ENCODE peak calls at places on chromosomes 1 and 21, in four cellular contexts. Y is psoas muscle, R is AG04450, J is foreskin fibroblast. K is an unnamed sample.

GRCh38 chr1:26666855-26667254 is 29.0 kb upstream of the ARID1A start:
- DNase-seq in Y (no peak), J (peak; percentile 40), R (no peak), K (no peak)

GRCh38 chr1:228803421-228803820 is 68.1 kb downstream of the RHOU start:
- DNase-seq in J (no peak), Y (no peak), R (no peak), K (no peak)

GRCh38 chr1:172851871-172852270 is 193.0 kb downstream of the FASLG start:
- DNase-seq in R (no peak), Y (no peak), J (no peak), K (no peak)

GRCh38 chr1:10629091-10629815 is 154.5 kb downstream of the PEX14 start:
- DNase-seq in R (no peak), Y (peak; percentile 47), J (no peak), K (no peak)

GRCh38 chr1:184877992-184878391 is 96.3 kb downstream of the NIBAN1 start:
- DNase-seq in Y (no peak), R (no peak), J (no peak), K (no peak)

GRCh38 chr1:221331263-221332183 is 410.4 kb downstream of the DUSP10 start:
- DNase-seq in R (no peak), J (no peak), Y (no peak), K (no peak)

GRCh38 chr1:216422821-216423529 is at the start of gene USH2A:
- DNase-seq in J (no peak), Y (no peak), R (no peak), K (no peak)

GRCh38 chr1:97824200-97824599 is 96.6 kb downstream of the DPYD start:
- DNase-seq in Y (no peak), J (no peak), R (no peak), K (no peak)

GRCh38 chr21:25871566-25871965 is 136.8 kb downstream of the GABPA start:
- DNase-seq in Y (no peak), J (no peak), R (no peak), K (no peak)

GRCh38 chr1:93007941-93008577 is 46.8 kb upstream of the DIPK1A start:
- DNase-seq in R (no peak), Y (no peak), J (peak; percentile 48), K (no peak)

GRCh38 chr1:28898267-28898955 is 16.0 kb upstream of the EPB41 start:
- DNase-seq in Y (no peak), J (no peak), R (no peak), K (no peak)

GRCh38 chr1:165666152-165666551 is 32.2 kb downstream of the ALDH9A1 start:
- DNase-seq in J (peak; percentile 67), R (peak; percentile 6), Y (no peak), K (peak; percentile 32)

GRCh38 chr1:232884262-232884661 is 66.1 kb upstream of the NTPCR start:
- DNase-seq in Y (no peak), J (no peak), R (no peak), K (no peak)

GRCh38 chr1:20386682-20387081 is 96.0 kb downstream of the VWA5B1 start:
- DNase-seq in R (no peak), J (no peak), Y (no peak), K (no peak)

GRCh38 chr1:219460561-219461511 is 152.1 kb downstream of the ZC3H11B start:
- DNase-seq in J (peak; percentile 85), R (peak; percentile 43), Y (no peak), K (no peak)

GRCh38 chr1:217895817-217896216 is 264.7 kb downstream of the SPATA17 start:
- DNase-seq in J (no peak), R (no peak), Y (no peak), K (no peak)

GRCh38 chr21:16539041-16539440 is 809.3 kb downstream of the USP25 start:
- DNase-seq in J (no peak), R (no peak), Y (no peak), K (no peak)

GRCh38 chr1:204443260-204443619 is 31.6 kb upstream of the PPP1R15B start:
- DNase-seq in J (no peak), R (no peak), Y (no peak), K (no peak)

GRCh38 chr1:246510147-246511030 is 3.3 kb upstream of the SMYD3 start:
- DNase-seq in Y (no peak), R (no peak), J (no peak), K (no peak)

GRCh38 chr1:203306089-203306969 is 1.0 kb downstream of the BTG2 start:
- DNase-seq in Y (peak; percentile 94), J (peak; percentile 92), R (no peak), K (peak; percentile 79)

GRCh38 chr1:183807549-183808168 is 2.7 kb downstream of the RGL1 start:
- DNase-seq in R (no peak), Y (no peak), J (peak; percentile 81), K (peak; percentile 31)

GRCh38 chr21:43654806-43655489 is 4.3 kb downstream of the HSF2BP start:
- DNase-seq in Y (no peak), R (no peak), J (peak; percentile 74), K (peak; percentile 25)

GRCh38 chr21:37829447-37829846 is 86.8 kb downstream of the KCNJ6 start:
- DNase-seq in J (peak; percentile 80), Y (no peak), R (no peak), K (no peak)

GRCh38 chr1:75276385-75276784 is 142.2 kb downstream of the LHX8 start:
- DNase-seq in Y (no peak), R (no peak), J (no peak), K (no peak)

GRCh38 chr1:196538473-196538872 is 69.8 kb downstream of the KCNT2 start:
- DNase-seq in R (no peak), J (no peak), Y (no peak), K (no peak)

GRCh38 chr1:226686440-226687436 is 52.3 kb downstream of the ITPKB start:
- DNase-seq in R (no peak), J (no peak), Y (no peak), K (no peak)

GRCh38 chr1:19468397-19468956 is 16.9 kb downstream of the CAPZB start:
- DNase-seq in J (peak; percentile 62), Y (no peak), R (no peak), K (no peak)

GRCh38 chr1:111977378-111977777 is 12.1 kb downstream of the KCND3 start:
- DNase-seq in Y (no peak), J (no peak), R (no peak), K (no peak)

GRCh38 chr21:44929242-44929798 is 8.6 kb upstream of the ITGB2 start:
- DNase-seq in Y (peak; percentile 12), R (no peak), J (no peak), K (no peak)

GRCh38 chr21:44926364-44927101 is 5.8 kb upstream of the ITGB2 start:
- DNase-seq in R (no peak), Y (peak; percentile 50), J (peak; percentile 39), K (peak; percentile 16)

GRCh38 chr21:44927587-44928461 is 7.1 kb upstream of the ITGB2 start:
- DNase-seq in Y (peak; percentile 61), R (no peak), J (peak; percentile 71), K (peak; percentile 32)

GRCh38 chr21:44925027-44925755 is 4.5 kb upstream of the ITGB2 start:
- DNase-seq in J (peak; percentile 58), R (no peak), Y (no peak), K (peak; percentile 33)

DNA sequence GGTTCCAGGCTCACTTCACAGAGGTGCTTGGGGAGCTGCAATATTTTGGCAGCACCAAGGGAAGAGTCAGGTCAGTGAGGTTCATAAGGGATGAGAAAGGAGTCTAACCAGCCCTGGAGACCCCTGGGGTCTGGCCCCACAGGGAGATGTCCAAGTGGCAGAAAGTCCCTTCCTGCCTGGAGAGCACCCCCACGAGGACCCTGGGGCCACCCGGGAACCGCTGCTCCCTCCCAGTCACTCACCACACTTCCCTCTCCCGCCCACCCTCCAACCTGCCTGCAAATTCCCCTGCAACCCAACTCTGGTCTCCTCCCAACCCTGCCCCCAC is 6.5 kb upstream of the ITGB2 start:
- DNase-seq in Y (peak; percentile 44), R (no peak), J (no peak), K (no peak)
- H3K4me3 ChIP-seq in Y (no peak overlapping the region), R (no peak overlapping the region), J (no peak overlapping the region), K (no peak overlapping the region)

DNA sequence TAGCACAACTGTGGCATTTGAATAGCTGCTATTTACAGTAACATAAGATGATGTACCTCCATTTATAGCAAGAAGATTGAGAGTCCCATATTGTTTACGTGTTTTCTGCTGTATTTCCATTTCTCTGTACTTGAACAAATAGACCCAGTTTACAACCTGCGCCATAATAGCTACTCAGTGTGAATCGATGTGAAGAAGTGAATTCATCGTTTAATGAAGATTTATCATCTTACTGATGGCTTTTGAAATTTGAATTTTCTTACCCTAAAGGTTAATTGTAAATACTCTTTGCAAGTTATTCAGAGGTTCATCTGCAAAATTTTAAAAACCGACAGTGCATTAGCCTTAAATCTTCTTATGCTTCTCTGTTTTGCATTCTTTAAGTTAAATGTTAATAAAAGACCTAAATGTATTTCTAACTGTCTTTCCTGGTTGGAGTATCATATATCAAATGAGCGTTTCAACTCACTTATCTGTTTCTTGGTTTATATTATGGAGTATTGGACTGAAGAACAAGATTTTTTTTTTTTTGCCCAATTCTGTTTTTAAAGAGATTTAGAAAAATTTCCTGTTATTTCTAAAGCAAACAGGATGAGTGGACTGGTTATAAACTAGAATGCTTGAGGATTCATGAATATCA is 2.2 kb downstream of the MACO1 start:
- DNase-seq in R (no peak), J (no peak), Y (no peak), K (no peak)
- H3K4me3 ChIP-seq in R (peak overlapping the region; percentile 80), J (peak overlapping the region; percentile 88), Y (peak overlapping the region; percentile 94), K (no peak overlapping the region)

DNA sequence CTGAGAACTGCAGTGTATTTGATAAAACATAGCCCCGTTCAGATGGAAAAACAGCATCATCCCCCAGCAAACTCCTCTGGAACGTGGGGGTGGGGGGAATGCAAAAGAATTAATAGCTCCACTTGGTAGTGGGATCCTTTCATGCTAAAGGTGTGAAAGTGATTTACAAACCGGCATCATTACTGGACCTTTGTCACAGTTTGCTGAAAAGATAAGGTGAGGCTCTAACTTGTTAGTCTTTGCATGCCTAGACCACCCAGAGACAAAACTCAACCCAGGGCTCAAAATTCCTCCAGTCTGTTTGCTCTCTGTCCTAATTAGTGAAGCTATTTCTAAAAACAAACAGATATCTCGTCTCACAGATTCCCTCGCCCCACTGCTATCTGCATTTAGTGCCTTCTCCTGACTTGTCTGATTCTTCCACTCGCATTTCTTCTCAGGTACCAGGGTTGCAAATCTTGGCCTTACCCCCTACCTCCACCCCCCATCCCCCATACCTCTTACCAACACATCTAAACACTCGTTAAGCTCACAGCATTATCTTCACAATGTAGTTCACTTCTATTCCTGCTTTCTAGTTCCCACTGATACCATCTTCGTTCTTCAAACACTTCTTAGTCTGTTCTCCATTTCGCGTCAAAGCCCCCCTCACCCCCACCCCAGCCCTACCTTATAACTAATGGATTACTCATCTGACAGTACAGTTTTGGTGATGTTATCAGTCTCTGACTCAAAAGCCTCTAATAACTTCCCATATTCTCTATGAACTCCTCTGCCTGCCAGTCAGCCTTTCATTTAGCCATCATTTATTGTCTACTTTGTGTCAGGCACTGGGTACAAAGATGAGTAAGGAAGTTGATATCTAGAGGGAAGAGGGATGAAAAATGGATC is 11.8 kb downstream of the IER5 start:
- DNase-seq in J (no peak), Y (no peak), R (no peak), K (no peak)
- H3K4me3 ChIP-seq in J (no peak overlapping the region), Y (no peak overlapping the region), R (no peak overlapping the region), K (no peak overlapping the region)

GRCh38 chr1:94856868-94857267 is 36.7 kb downstream of the SLC44A3 start:
- DNase-seq in J (no peak), R (no peak), Y (no peak), K (no peak)

GRCh38 chr1:94856004-94856403 is 35.8 kb downstream of the SLC44A3 start:
- DNase-seq in Y (no peak), J (no peak), R (no peak), K (no peak)

GRCh38 chr1:94852758-94853157 is 32.6 kb downstream of the SLC44A3 start:
- DNase-seq in J (peak; percentile 27), R (no peak), Y (no peak), K (no peak)

GRCh38 chr1:94855307-94855700 is 35.1 kb downstream of the SLC44A3 start:
- DNase-seq in Y (no peak), R (no peak), J (peak; percentile 28), K (no peak)

GRCh38 chr1:94854458-94855306 is 34.5 kb downstream of the SLC44A3 start:
- DNase-seq in J (peak; percentile 95), Y (peak; percentile 89), R (peak; percentile 83), K (peak; percentile 75)
- H3K4me3 ChIP-seq in J (peak overlapping the region; percentile 60), Y (peak overlapping the region; percentile 54), R (peak overlapping the region; percentile 58), K (peak overlapping the region; percentile 51)

K was measured in skeletal muscle cell.